ENCODE peak calls at places on chromosomes 5 and 9, in four cellular contexts. Q is A549; W is skeletal muscle cell; D is CD4-positive, alpha-beta T cell. X is an unnamed sample.

GRCh38 chr5:169663537-169663936 is 26.5 kb downstream of the DOCK2 start:
- DNase-seq in D (no peak), Q (no peak), W (no peak), X (no peak)

GRCh38 chr5:9775339-9775738 is 145.2 kb upstream of the TAS2R1 start:
- DNase-seq in D (no peak), W (no peak), Q (no peak), X (no peak)

GRCh38 chr5:61624966-61625681 is 293.1 kb downstream of the ZSWIM6 start:
- DNase-seq in W (no peak), D (no peak), Q (no peak), X (no peak)

GRCh38 chr9:79976501-79977444 is 405.0 kb downstream of the TLE4 start:
- DNase-seq in W (no peak), D (no peak), Q (no peak), X (no peak)

GRCh38 chr9:3243676-3244075 is 282.1 kb downstream of the RFX3 start:
- DNase-seq in D (no peak), Q (no peak), W (no peak), X (no peak)

GRCh38 chr9:13083366-13083765 is 196.1 kb downstream of the MPDZ start:
- DNase-seq in D (no peak), W (no peak), Q (no peak), X (no peak)

GRCh38 chr5:143650296-143650695 is 161.7 kb upstream of the HMHB1 start:
- DNase-seq in D (no peak), W (no peak), Q (no peak), X (no peak)

GRCh38 chr5:158958048-158958994 is 141.4 kb downstream of the EBF1 start:
- DNase-seq in D (no peak), Q (no peak), W (no peak), X (no peak)

GRCh38 chr5:140497897-140498296 is 49.6 kb upstream of the EIF4EBP3 start:
- DNase-seq in D (no peak), Q (no peak), W (no peak), X (no peak)

GRCh38 chr9:398085-398484 is 183.4 kb downstream of the DOCK8 start:
- DNase-seq in D (no peak), Q (no peak), W (no peak), X (no peak)

GRCh38 chr9:115289757-115290208 is 171.8 kb upstream of the TNC start:
- DNase-seq in W (peak), Q (no peak), D (no peak), X (no peak)

GRCh38 chr5:142211013-142211412 is 102.4 kb downstream of the NDFIP1 start:
- DNase-seq in Q (no peak), D (no peak), W (no peak), X (no peak)

GRCh38 chr5:103346162-103346748 is 87.7 kb downstream of the MACIR start:
- DNase-seq in D (no peak), Q (no peak), W (no peak), X (no peak)

GRCh38 chr9:126885089-126885753 is 24.8 kb downstream of the ZBTB34 start:
- DNase-seq in Q (no peak), W (no peak), D (no peak), X (no peak)

GRCh38 chr9:22954550-22954949 is 507.9 kb downstream of the DMRTA1 start:
- DNase-seq in D (no peak), Q (no peak), W (no peak), X (no peak)

GRCh38 chr5:176792584-176793342 is 17.6 kb upstream of the UNC5A start:
- DNase-seq in D (no peak), W (no peak), Q (no peak), X (no peak)

GRCh38 chr5:142637871-142638270 is 48.0 kb downstream of the FGF1 start:
- DNase-seq in Q (no peak), D (no peak), W (no peak), X (no peak)

GRCh38 chr9:137461663-137462395 is 2.7 kb upstream of the NSMF start:
- DNase-seq in Q (peak), D (peak), W (no peak), X (peak)

GRCh38 chr5:3310551-3311340 is 284.9 kb upstream of the IRX1 start:
- DNase-seq in Q (no peak), D (no peak), W (peak), X (no peak)

GRCh38 chr5:150139334-150139733 is 16.3 kb downstream of the PDGFRB start:
- DNase-seq in Q (no peak), W (peak), D (no peak), X (no peak)

GRCh38 chr9:98702835-98703385 is 5.8 kb downstream of the GABBR2 start:
- DNase-seq in W (no peak), Q (no peak), D (no peak), X (no peak)

GRCh38 chr9:19174127-19174921 is 47.0 kb upstream of the PLIN2 start:
- DNase-seq in D (no peak), W (peak), Q (peak), X (peak)

GRCh38 chr9:27184556-27185351 is 75.7 kb downstream of the TEK start:
- DNase-seq in Q (no peak), D (no peak), W (peak), X (no peak)

GRCh38 chr9:21684231-21684630 is 118.2 kb upstream of the MTAP start:
- DNase-seq in W (no peak), Q (no peak), D (no peak), X (no peak)

GRCh38 chr5:96083361-96083881 is 121.8 kb upstream of the ELL2 start:
- DNase-seq in Q (no peak), D (no peak), W (no peak), X (no peak)

GRCh38 chr5:42703238-42703637 is 53.4 kb upstream of the CCDC152 start:
- DNase-seq in D (no peak), Q (no peak), W (no peak), X (no peak)

X was measured in activated T-helper 9 cell treated with anti-CD3 and anti-CD28 coated beads, Interleukin-2, amount 50 U/mL, for 16 hours.